ENCODE peak calls at places on chromosomes 6 and 20, in seven cellular contexts. L, A, K, G, Z, H and S are unnamed samples.
A peak's percentile ranks its signal among the peaks of the same experiment; 100 is the strongest.

GRCh38 chr20:54512694-54513093 is 37.3 kb downstream of the DOK5 start:
- DNase-seq in L (no peak), A (no peak), K (no peak), G (no peak), Z (no peak), H (no peak), S (no peak)

GRCh38 chr20:20085812-20086211 is 33.5 kb downstream of the CFAP61 start:
- DNase-seq in L (no peak), A (no peak), K (no peak), G (no peak), Z (no peak), H (no peak), S (no peak)

GRCh38 chr20:40692240-40693011 is 3.4 kb upstream of the MAFB start:
- DNase-seq in L (no peak), A (no peak), K (no peak), G (no peak), Z (no peak), H (no peak), S (no peak)

GRCh38 chr20:1950836-1951235 is 43.0 kb downstream of the PDYN start:
- DNase-seq in L (no peak), A (no peak), K (no peak), G (no peak), Z (no peak), H (no peak), S (peak; percentile 63)

GRCh38 chr6:55913213-55914195 is 38.1 kb upstream of the BMP5 start:
- DNase-seq in L (no peak), A (no peak), K (no peak), G (no peak), Z (no peak), H (no peak), S (no peak)

GRCh38 chr6:96562886-96563285 is at the start of gene FHL5:
- DNase-seq in L (no peak), A (no peak), K (no peak), G (no peak), Z (no peak), H (no peak), S (no peak)

GRCh38 chr6:139521338-139521737 is 146.9 kb upstream of the CITED2 start:
- DNase-seq in L (no peak), A (no peak), K (no peak), G (no peak), Z (no peak), H (no peak), S (no peak)

GRCh38 chr6:134774244-134774643 is 175.7 kb downstream of the ALDH8A1 start:
- DNase-seq in L (no peak), A (no peak), K (no peak), G (no peak), Z (no peak), H (peak; percentile 23), S (no peak)

GRCh38 chr6:158285321-158285960 is 26.8 kb upstream of the TULP4 start:
- DNase-seq in L (no peak), A (no peak), K (no peak), G (no peak), Z (no peak), H (no peak), S (no peak)

GRCh38 chr6:2235782-2236495 is 9.5 kb downstream of the GMDS start:
- DNase-seq in L (no peak), A (no peak), K (no peak), G (no peak), Z (no peak), H (no peak), S (no peak)

GRCh38 chr20:54668271-54669053 is 193.1 kb downstream of the DOK5 start:
- DNase-seq in L (no peak), A (peak; percentile 49), K (no peak), G (no peak), Z (peak; percentile 64), H (no peak), S (no peak)

GRCh38 chr6:74137910-74138309 is 441.9 kb downstream of the CD109 start:
- DNase-seq in L (no peak), A (no peak), K (no peak), G (no peak), Z (no peak), H (peak; percentile 6), S (no peak)

GRCh38 chr6:101396552-101397173 is 3.2 kb downstream of the GRIK2 start:
- DNase-seq in L (no peak), A (peak; percentile 78), K (no peak), G (no peak), Z (peak; percentile 73), H (peak; percentile 64), S (peak; percentile 73)

GRCh38 chr6:165096868-165097267 is 212.5 kb downstream of the C6orf118 start:
- DNase-seq in L (no peak), A (no peak), K (no peak), G (no peak), Z (no peak), H (no peak), S (no peak)

GRCh38 chr6:167937948-167938911 is 59.2 kb upstream of the KIF25 start:
- DNase-seq in L (no peak), A (no peak), K (no peak), G (no peak), Z (no peak), H (no peak), S (no peak)

GRCh38 chr20:46013826-46014516 is 5.3 kb downstream of the MMP9 start:
- DNase-seq in L (peak; percentile 70), A (peak; percentile 75), K (no peak), G (peak; percentile 73), Z (peak; percentile 58), H (no peak), S (peak; percentile 81)

GRCh38 chr6:113856011-113856551 is 1.1 kb upstream of the MARCKS start:
- DNase-seq in L (no peak), A (peak; percentile 16), K (no peak), G (no peak), Z (no peak), H (no peak), S (peak; percentile 53)

GRCh38 chr6:165059032-165059431 is 250.4 kb downstream of the C6orf118 start:
- DNase-seq in L (no peak), A (no peak), K (no peak), G (no peak), Z (no peak), H (no peak), S (no peak)

GRCh38 chr6:3748208-3748701 is 3.3 kb downstream of the PXDC1 start:
- DNase-seq in L (peak; percentile 70), A (peak; percentile 81), K (no peak), G (peak; percentile 24), Z (peak; percentile 35), H (no peak), S (peak; percentile 81)

GRCh38 chr6:115415378-115415777 is 645.3 kb downstream of the FRK start:
- DNase-seq in L (no peak), A (no peak), K (no peak), G (no peak), Z (no peak), H (no peak), S (no peak)

GRCh38 chr6:116309001-116309400 is 29.3 kb upstream of the TSPYL1 start:
- DNase-seq in L (no peak), A (no peak), K (no peak), G (no peak), Z (no peak), H (no peak), S (no peak)

GRCh38 chr6:136092897-136093296 is 157.2 kb downstream of the MTFR2 start:
- DNase-seq in L (no peak), A (no peak), K (no peak), G (no peak), Z (no peak), H (no peak), S (no peak)